ENCODE peak calls at places on chromosomes 11 and 22, in six cellular contexts. W, M, B, D, E and X are unnamed samples.

GRCh38 chr22:39242809-39243442 is 1.9 kb downstream of the PDGFB start:
- DNase-seq in W (no peak), M (peak), B (no peak), D (peak), E (peak), X (peak)

GRCh38 chr11:45670386-45671135 is 5.1 kb upstream of the CHST1 start:
- DNase-seq in W (no peak), M (no peak), B (no peak), D (no peak), E (no peak), X (no peak)

GRCh38 chr11:34468209-34468841 is 29.6 kb downstream of the CAT start:
- DNase-seq in W (peak), M (peak), B (no peak), D (peak), E (peak), X (peak)

GRCh38 chr11:111555255-111555654 is 14.7 kb downstream of the LAYN start:
- DNase-seq in W (peak), M (no peak), B (no peak), D (no peak), E (no peak), X (no peak)

GRCh38 chr22:19477321-19478085 is 1.5 kb downstream of the UFD1 start:
- DNase-seq in W (peak), M (no peak), B (no peak), D (no peak), E (no peak), X (no peak)

GRCh38 chr11:105071060-105071732 is 26.1 kb upstream of the CARD16 start:
- DNase-seq in W (no peak), M (no peak), B (no peak), D (no peak), E (no peak), X (no peak)

GRCh38 chr22:47055073-47055355 is 292.6 kb downstream of the TBC1D22A start:
- DNase-seq in W (no peak), M (no peak), B (no peak), D (no peak), E (no peak), X (no peak)

GRCh38 chr22:42271906-42272305 is 1.5 kb upstream of the TCF20 start:
- DNase-seq in W (no peak), M (no peak), B (no peak), D (no peak), E (no peak), X (no peak)

GRCh38 chr22:33381531-33382406 is 323.6 kb upstream of the SYN3 start:
- DNase-seq in W (no peak), M (no peak), B (no peak), D (no peak), E (no peak), X (no peak)

GRCh38 chr22:29587938-29588699 is 7.2 kb upstream of the NIPSNAP1 start:
- DNase-seq in W (peak), M (no peak), B (no peak), D (no peak), E (peak), X (peak)

GRCh38 chr11:75161506-75161905 is 10.6 kb downstream of the SLCO2B1 start:
- DNase-seq in W (no peak), M (no peak), B (no peak), D (no peak), E (no peak), X (no peak)

GRCh38 chr11:132782102-132782501 is 750.2 kb downstream of the OPCML start:
- DNase-seq in W (no peak), M (no peak), B (no peak), D (no peak), E (no peak), X (no peak)

GRCh38 chr11:34620820-34621792 is at the start of gene EHF:
- DNase-seq in W (no peak), M (no peak), B (no peak), D (no peak), E (no peak), X (no peak)

GRCh38 chr11:10303558-10304363 is 1.1 kb upstream of the ADM start:
- DNase-seq in W (peak), M (peak), B (no peak), D (peak), E (peak), X (peak)

GRCh38 chr11:87120937-87121336 is 83.2 kb downstream of the TMEM135 start:
- DNase-seq in W (no peak), M (no peak), B (no peak), D (no peak), E (no peak), X (no peak)

GRCh38 chr22:26047516-26047915 is 121.7 kb upstream of the SEZ6L start:
- DNase-seq in W (no peak), M (no peak), B (no peak), D (no peak), E (no peak), X (no peak)

GRCh38 chr11:125978778-125979378 is 33.0 kb downstream of the VSIG10L2 start:
- DNase-seq in W (no peak), M (no peak), B (no peak), D (no peak), E (no peak), X (no peak)

GRCh38 chr11:66891849-66892660 is 35.2 kb downstream of the LRFN4 start:
- DNase-seq in W (peak), M (no peak), B (no peak), D (peak), E (peak), X (peak)

GRCh38 chr11:95262994-95263764 is 32.2 kb upstream of the SESN3 start:
- DNase-seq in W (no peak), M (no peak), B (no peak), D (no peak), E (no peak), X (no peak)

GRCh38 chr22:36244522-36245391 is 5.4 kb upstream of the APOL2 start:
- DNase-seq in W (peak), M (no peak), B (no peak), D (peak), E (no peak), X (no peak)

GRCh38 chr22:38030311-38031133 is 26.7 kb upstream of the PICK1 start:
- DNase-seq in W (peak), M (no peak), B (no peak), D (peak), E (no peak), X (no peak)

GRCh38 chr22:38864361-38865191 is 7.4 kb downstream of the CBX6 start:
- DNase-seq in W (no peak), M (no peak), B (no peak), D (peak), E (no peak), X (no peak)

GRCh38 chr11:19597194-19597593 is 115.4 kb upstream of the NAV2 start:
- DNase-seq in W (peak), M (no peak), B (no peak), D (no peak), E (peak), X (peak)

GRCh38 chr22:38609371-38609770 is 39.4 kb upstream of the DMC1 start:
- DNase-seq in W (no peak), M (no peak), B (no peak), D (no peak), E (no peak), X (no peak)

GRCh38 chr22:20506543-20507252 is 712 bp upstream of the MED15 start:
- DNase-seq in W (no peak), M (no peak), B (no peak), D (no peak), E (no peak), X (no peak)

GRCh38 chr11:36452987-36453386 is 57.1 kb downstream of the TRAF6 start:
- DNase-seq in W (no peak), M (no peak), B (no peak), D (no peak), E (no peak), X (no peak)

GRCh38 chr11:75563978-75564552 is 2.0 kb downstream of the SERPINH1 start:
- DNase-seq in W (peak), M (peak), B (peak), D (peak), E (peak), X (peak)

GRCh38 chr22:27632451-27633295 is 168.9 kb downstream of the MN1 start:
- DNase-seq in W (no peak), M (no peak), B (no peak), D (no peak), E (no peak), X (peak)

GRCh38 chr11:30811226-30811625 is 225.1 kb upstream of the MPPED2 start:
- DNase-seq in W (no peak), M (no peak), B (no peak), D (no peak), E (no peak), X (no peak)

GRCh38 chr22:24768537-24769374 is 5.8 kb downstream of the PIWIL3 start:
- DNase-seq in W (peak), M (peak), B (peak), D (peak), E (peak), X (peak)

GRCh38 chr11:65557280-65558001 is 718 bp downstream of the LTBP3 start:
- DNase-seq in W (no peak), M (no peak), B (no peak), D (no peak), E (no peak), X (no peak)

GRCh38 chr22:43411981-43412807 is at the start of gene MPPED1:
- DNase-seq in W (no peak), M (no peak), B (no peak), D (no peak), E (no peak), X (no peak)

GRCh38 chr22:24543068-24543675 is 11.8 kb downstream of the GUCD1 start:
- DNase-seq in W (no peak), M (no peak), B (no peak), D (no peak), E (no peak), X (no peak)

GRCh38 chr11:126341760-126342161 is 13.7 kb upstream of the ST3GAL4 start:
- DNase-seq in W (peak), M (no peak), B (no peak), D (no peak), E (no peak), X (peak)

DNA sequence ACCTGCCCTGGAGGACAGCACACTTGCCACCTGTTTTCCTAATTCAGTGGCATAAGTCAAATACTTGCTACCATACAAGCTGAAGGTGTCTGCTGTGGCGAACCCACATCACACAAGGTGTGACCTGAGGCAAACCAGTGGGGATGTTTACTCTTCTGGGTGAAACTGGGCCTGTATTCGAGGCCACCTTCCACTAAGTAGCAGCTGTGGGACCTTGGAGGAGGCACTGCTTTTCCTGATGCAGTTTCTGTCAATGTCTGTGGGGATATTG is 927.4 kb downstream of the BRD1 start:
- DNase-seq in W (no peak), M (no peak), B (no peak), D (no peak), E (no peak), X (no peak)
- H4K91ac ChIP-seq in W (no peak), M (no peak), B (no peak), D (no peak), E (no peak), X (no peak)

GRCh38 chr11:68959465-68960298 is 21.1 kb downstream of the MRGPRD start:
- DNase-seq in W (no peak), M (no peak), B (no peak), D (no peak), E (no peak), X (no peak)
- H3K14ac ChIP-seq in W (no peak), M (no peak), B (peak), D (no peak), E (no peak), X (no peak)

GRCh38 chr11:134131628-134132244 is 62.9 kb downstream of the JAM3 start:
- DNase-seq in W (no peak), M (no peak), B (no peak), D (no peak), E (no peak), X (no peak)
- H4K91ac ChIP-seq in W (no peak), M (no peak), B (no peak), D (no peak), E (no peak), X (no peak)

GRCh38 chr11:82692981-82693380 is 40.7 kb downstream of the FAM181B start:
- DNase-seq in W (no peak), M (no peak), B (no peak), D (no peak), E (no peak), X (no peak)
- H3K14ac ChIP-seq in W (no peak), M (no peak), B (no peak), D (no peak), E (no peak), X (no peak)

GRCh38 chr22:17390087-17390486 is 20.8 kb downstream of the CECR2 start:
- DNase-seq in W (no peak), M (no peak), B (no peak), D (no peak), E (no peak), X (no peak)
- H4K91ac ChIP-seq in W (no peak), M (no peak), B (no peak), D (no peak), E (no peak), X (no peak)

GRCh38 chr22:30695351-30695762 is 683 bp downstream of the OSBP2 start:
- DNase-seq in W (no peak), M (no peak), B (no peak), D (peak), E (no peak), X (no peak)

GRCh38 chr22:30694638-30695350 is at the start of gene OSBP2:
- DNase-seq in W (no peak), M (peak), B (peak), D (peak), E (no peak), X (no peak)

GRCh38 chr22:30694171-30694637 is 470 bp upstream of the OSBP2 start:
- DNase-seq in W (peak), M (peak), B (peak), D (peak), E (no peak), X (peak)

GRCh38 chr22:30695871-30696655 is 1.4 kb downstream of the OSBP2 start:
- DNase-seq in W (no peak), M (no peak), B (no peak), D (no peak), E (no peak), X (no peak)

DNA sequence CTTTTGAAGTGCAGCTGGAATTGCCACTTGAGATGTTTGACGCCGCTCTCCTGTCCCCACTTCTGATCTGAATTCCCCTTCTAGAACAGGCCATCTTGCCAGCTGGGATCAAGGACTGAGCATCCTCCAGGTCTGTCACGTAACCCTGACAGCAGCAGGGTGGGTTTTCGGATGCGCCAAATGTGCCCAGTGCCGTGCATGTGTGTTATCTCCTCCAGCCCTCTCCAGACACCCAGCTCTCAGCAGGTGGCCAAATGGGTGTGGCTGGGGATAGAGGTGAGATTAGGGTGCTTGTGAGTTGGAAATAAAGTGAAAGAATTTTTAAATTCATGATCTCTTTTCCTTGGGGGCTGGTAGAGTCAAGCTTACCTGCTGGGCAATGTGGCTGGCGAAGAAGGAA is 3.3 kb downstream of the OSBP2 start:
- DNase-seq in W (no peak), M (no peak), B (no peak), D (no peak), E (no peak), X (no peak)
- H3K14ac ChIP-seq in W (no peak), M (no peak), B (no peak), D (no peak), E (no peak), X (no peak)

GRCh38 chr11:109996060-109996459 is 97.1 kb upstream of the ZC3H12C start:
- DNase-seq in W (no peak), M (no peak), B (no peak), D (no peak), E (no peak), X (no peak)
- H4K91ac ChIP-seq in W (no peak), M (no peak), B (no peak), D (no peak), E (no peak), X (no peak)

GRCh38 chr22:49924113-49924833 is 5.8 kb downstream of the CRELD2 start:
- DNase-seq in W (no peak), M (no peak), B (no peak), D (no peak), E (no peak), X (no peak)
- H3K14ac ChIP-seq in W (no peak), M (no peak), B (peak), D (no peak), E (no peak), X (no peak)

GRCh38 chr11:103737791-103738190 is 298.6 kb upstream of the DDI1 start:
- DNase-seq in W (no peak), M (no peak), B (peak), D (no peak), E (no peak), X (no peak)
- H4K91ac ChIP-seq in W (no peak), M (no peak), B (no peak), D (no peak), E (no peak), X (no peak)

GRCh38 chr11:12494699-12495098 is 117.3 kb downstream of the PARVA start:
- DNase-seq in W (peak), M (no peak), B (no peak), D (no peak), E (no peak), X (peak)
- H3K14ac ChIP-seq in W (no peak), M (no peak), B (no peak), D (no peak), E (no peak), X (no peak)